ENCODE peak calls at places on chromosome 7, in seven cellular contexts. E is A549, Z is fibroblast of lung, K is OCI-LY7, N is cardiac muscle cell, P is right lobe of liver, U is pancreas. O is an unnamed sample. For H3K4me1 and H3K9me3, the result is how much of the 10 kb centered on the place peaks cover.

GRCh38 chr7:130273081-130273699 is 6.5 kb downstream of the CPA2 start:
- DNase-seq in Z (peak), U (no peak), N (peak), K (no peak), E (no peak), P (no peak), O (no peak)

GRCh38 chr7:132402751-132403245 is 173.5 kb downstream of the PLXNA4 start:
- DNase-seq in U (no peak), K (no peak), N (no peak), E (no peak), P (no peak), Z (peak), O (no peak)

GRCh38 chr7:156380261-156380660 is 260.3 kb upstream of the RNF32 start:
- DNase-seq in N (no peak), E (no peak), Z (no peak), U (peak), P (no peak), K (no peak), O (no peak)

GRCh38 chr7:65239707-65240352 is 133.8 kb upstream of the ZNF92 start:
- DNase-seq in K (no peak), E (peak), U (peak), P (peak), N (peak), Z (peak), O (no peak)

GRCh38 chr7:146635200-146636032 is 518.8 kb downstream of the CNTNAP2 start:
- DNase-seq in N (peak), E (no peak), K (no peak), P (no peak), Z (no peak), U (no peak), O (no peak)

GRCh38 chr7:112858838-112859237 is 68.6 kb upstream of the TMEM168 start:
- DNase-seq in N (no peak), E (no peak), P (no peak), Z (no peak), U (no peak), K (no peak), O (no peak)

GRCh38 chr7:3201306-3201705 is 99.7 kb upstream of the SDK1 start:
- DNase-seq in Z (no peak), E (no peak), K (no peak), N (no peak), U (no peak), P (no peak), O (no peak)

GRCh38 chr7:108004220-108005142 is 1.5 kb upstream of the LAMB1 start:
- DNase-seq in E (peak), Z (peak), U (peak), P (no peak), K (no peak), N (peak), O (no peak)

GRCh38 chr7:132554446-132554845 is 21.8 kb downstream of the PLXNA4 start:
- DNase-seq in K (no peak), N (no peak), U (no peak), Z (no peak), E (no peak), P (no peak), O (no peak)

GRCh38 chr7:150799741-150800575 is at the start of gene TMEM176B:
- DNase-seq in K (no peak), P (peak), N (peak), Z (no peak), E (no peak), U (peak), O (peak)

GRCh38 chr7:148854975-148855374 is 29.1 kb downstream of the EZH2 start:
- DNase-seq in P (no peak), N (no peak), Z (no peak), U (no peak), K (no peak), E (no peak), O (no peak)

GRCh38 chr7:2523461-2523905 is 3.9 kb downstream of the LFNG start:
- DNase-seq in Z (no peak), N (no peak), U (peak), P (no peak), E (no peak), K (no peak), O (no peak)

GRCh38 chr7:96085953-96086352 is 235.9 kb downstream of the SLC25A13 start:
- DNase-seq in K (no peak), Z (no peak), P (no peak), N (no peak), E (no peak), U (no peak), O (no peak)

GRCh38 chr7:116211913-116212596 is 1.7 kb downstream of the TES start:
- DNase-seq in U (no peak), E (no peak), Z (no peak), P (no peak), N (no peak), K (no peak), O (no peak)

GRCh38 chr7:136441835-136442234 is 426.6 kb upstream of the CHRM2 start:
- DNase-seq in N (no peak), P (no peak), U (no peak), K (no peak), Z (no peak), E (no peak), O (no peak)

GRCh38 chr7:151352512-151352911 is 10.9 kb downstream of the NUB1 start:
- DNase-seq in P (no peak), Z (no peak), U (no peak), N (no peak), K (no peak), E (no peak), O (no peak)

GRCh38 chr7:96591159-96591899 is 118.3 kb downstream of the SEM1 start:
- DNase-seq in P (no peak), N (no peak), E (no peak), U (no peak), K (no peak), Z (no peak), O (no peak)

GRCh38 chr7:12162420-12163113 is 48.5 kb upstream of the TMEM106B start:
- DNase-seq in N (no peak), U (no peak), E (peak), K (no peak), P (no peak), Z (peak), O (no peak)

GRCh38 chr7:43113622-43114450 is 1.4 kb downstream of the HECW1 start:
- DNase-seq in E (no peak), U (no peak), N (no peak), P (no peak), Z (no peak), K (no peak), O (no peak)

GRCh38 chr7:151231080-151231479 is 1.2 kb upstream of the CHPF2 start:
- DNase-seq in N (no peak), Z (no peak), E (no peak), K (no peak), U (no peak), P (no peak), O (no peak)

GRCh38 chr7:99579956-99580777 is 17.9 kb upstream of the TMEM225B start:
- DNase-seq in P (no peak), U (peak), K (no peak), Z (peak), N (peak), E (no peak), O (peak)
- TF ChIP-seq CTCF in P (peak), U (no peak), K (peak), Z (peak), N (peak), E (peak), O (peak)

DNA sequence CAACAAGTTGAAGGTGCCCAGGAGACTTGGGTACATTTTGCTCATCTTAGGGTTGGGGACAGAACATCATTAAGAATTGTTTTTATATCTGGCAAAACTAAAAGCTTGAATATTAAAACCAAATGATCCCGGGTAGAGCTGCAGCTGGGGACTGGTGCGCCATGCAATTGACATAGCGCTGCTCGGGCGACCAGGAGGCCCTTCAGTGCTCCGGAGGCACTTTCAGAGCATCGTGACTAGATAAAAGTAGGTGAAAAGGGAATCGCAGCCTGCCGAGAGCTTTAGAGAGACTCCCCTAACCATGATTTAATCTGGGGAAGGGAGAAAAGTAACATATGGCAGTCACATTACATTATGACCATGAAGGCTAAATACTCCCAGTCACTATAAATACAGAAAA is 21.4 kb downstream of the FOXK1 start:
- DNase-seq in U (no peak), P (no peak), Z (no peak), N (no peak), E (no peak), K (no peak), O (no peak)
- H3K4me1 ChIP-seq in U (under half), P (under half), Z (under half), N (under half), E (under half), K (under half), O (under half)

GRCh38 chr7:729154-730000 is 2.3 kb upstream of the PRKAR1B start:
- DNase-seq in E (no peak), Z (no peak), K (no peak), N (no peak), U (no peak), P (no peak), O (no peak)
- H3K9me3 ChIP-seq in E (under half), Z (under half), K (under half), N (under half), U (under half), P (under half), O (under half)

GRCh38 chr7:104264281-104264680 is 56.5 kb upstream of the ORC5 start:
- DNase-seq in Z (peak), U (no peak), K (no peak), E (no peak), P (no peak), N (no peak), O (no peak)

GRCh38 chr7:104271948-104272347 is 56.5 kb upstream of the LHFPL3 start:
- DNase-seq in Z (no peak), N (no peak), U (no peak), K (no peak), E (no peak), P (no peak), O (no peak)

GRCh38 chr7:104272767-104273384 is 55.5 kb upstream of the LHFPL3 start:
- DNase-seq in K (peak), N (peak), Z (peak), E (peak), P (no peak), U (peak), O (no peak)

DNA sequence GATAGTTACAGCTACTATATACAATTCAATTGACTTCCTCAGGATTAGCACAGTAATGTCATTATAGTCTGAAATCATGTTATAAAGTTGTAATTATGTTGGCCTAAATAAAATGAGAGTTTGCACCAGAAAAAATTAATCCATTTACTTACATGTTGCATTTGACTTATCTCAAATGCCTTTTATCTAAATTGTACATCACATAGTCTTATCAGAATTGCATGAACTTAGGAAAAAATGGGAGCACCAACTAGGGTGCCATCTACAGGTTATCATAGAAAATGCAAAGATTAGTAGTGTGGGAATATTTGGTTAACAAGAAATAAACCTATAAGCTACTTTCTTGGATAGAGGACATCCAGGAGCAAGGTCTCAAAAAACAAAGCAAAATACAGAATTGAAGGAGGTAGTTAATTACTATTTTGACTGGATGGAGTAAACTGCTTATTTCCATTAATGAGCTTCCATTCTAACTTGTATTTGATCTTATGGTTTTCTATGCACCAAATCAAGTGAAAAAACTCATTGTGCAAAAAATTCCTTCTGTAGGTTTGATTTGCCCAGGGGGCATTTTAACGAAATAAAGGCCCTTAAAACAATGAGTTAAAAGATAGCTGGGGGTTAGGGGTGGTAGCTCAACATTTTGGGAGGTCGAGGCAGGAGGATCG is 60.0 kb upstream of the ORC5 start:
- DNase-seq in P (no peak), Z (peak), U (no peak), E (peak), N (no peak), K (peak), O (no peak)
- TF ChIP-seq CTCF in P (no peak), Z (peak), U (no peak), E (peak), N (peak), K (peak), O (peak)

DNA sequence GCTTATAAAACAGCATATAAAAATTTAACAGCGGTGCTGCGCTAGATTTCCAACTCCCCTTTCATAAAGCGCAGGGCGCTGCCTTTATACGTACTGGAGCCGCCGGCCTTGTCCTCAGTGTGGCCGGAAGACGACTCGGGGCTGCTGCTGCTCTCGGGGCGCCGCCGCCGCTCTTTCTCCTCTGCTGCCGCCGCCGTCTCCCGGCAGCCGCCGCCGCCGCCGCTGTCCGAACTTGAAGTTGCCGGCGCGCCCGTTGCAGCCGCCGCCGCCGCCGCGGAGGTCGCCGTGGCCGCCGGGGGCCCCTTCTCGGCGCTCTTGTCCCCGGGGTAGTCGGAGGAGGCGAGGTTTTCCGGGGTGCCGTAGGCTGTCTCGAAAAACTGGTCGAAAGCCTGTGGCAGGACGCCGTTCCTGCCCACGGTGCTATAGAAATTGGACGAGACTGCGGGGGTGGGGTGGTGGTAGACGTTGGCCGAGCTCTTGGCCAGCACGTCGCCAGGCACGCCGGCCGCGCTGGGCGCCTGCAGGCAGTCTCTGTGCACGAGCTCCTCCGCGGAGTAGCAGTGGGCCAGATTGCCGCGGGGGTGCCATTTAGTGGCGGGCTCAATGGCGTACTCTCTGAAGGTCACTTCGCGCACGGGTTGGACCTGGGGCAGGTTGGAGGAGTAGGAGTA is 555 bp downstream of the HOXA11 start:
- DNase-seq in E (peak), Z (peak), P (peak), K (no peak), U (peak), N (peak), O (no peak)
- H3K4me1 ChIP-seq in E (under half), Z (under half), P (under half), K (under half), U (under half), N (under half), O (under half)

DNA sequence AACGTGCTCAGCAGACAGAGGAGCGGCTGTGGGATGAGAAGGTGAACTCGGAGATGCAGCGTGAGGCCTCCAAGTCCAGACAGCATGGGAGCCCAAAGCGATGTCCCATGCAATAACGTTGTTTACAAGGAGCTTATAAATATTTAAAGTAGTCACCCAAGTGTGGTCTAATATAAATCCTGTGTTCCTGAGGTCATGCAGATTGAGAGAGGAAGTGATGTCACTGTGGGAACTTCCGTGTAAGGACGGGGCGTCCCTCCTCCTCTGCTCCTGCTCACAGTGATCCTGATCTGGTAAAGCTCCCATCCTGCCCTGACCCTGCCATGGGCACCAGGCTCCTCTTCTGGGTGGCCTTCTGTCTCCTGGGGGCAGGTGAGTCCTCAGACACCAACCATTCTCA is 94.7 kb upstream of the PRSS58 start:
- DNase-seq in E (no peak), K (no peak), Z (no peak), N (no peak), U (no peak), P (no peak), O (no peak)
- H3K9me3 ChIP-seq in E (under half), K (under half), Z (under half), N (under half), U (under half), P (under half), O (under half)

GRCh38 chr7:33982425-33982786 is 77.1 kb downstream of the BMPER start:
- DNase-seq in U (no peak), E (peak), N (peak), K (no peak), P (no peak), Z (peak), O (no peak)
- TF ChIP-seq CTCF in U (no peak), E (peak), N (peak), K (no peak), P (peak), Z (peak), O (no peak)

GRCh38 chr7:47670738-47671137 is 88.8 kb upstream of the TNS3 start:
- DNase-seq in N (no peak), U (no peak), P (no peak), K (peak), E (no peak), Z (no peak), O (no peak)
- H3K4me1 ChIP-seq in N (under half), U (under half), P (under half), K (half or more), E (under half), Z (under half), O (under half)